ENCODE peak calls at places on chromosomes 11 and 22, in six cellular contexts. S is left ventricle myocardium inferior, T is osteocyte, R is endothelial cell, U is fibroblast of the aortic adventitia, Q is AG09319. P is an unnamed sample.

GRCh38 chr11:61955031-61955415 is 4.9 kb downstream of the BEST1 start:
- DNase-seq in T (peak; percentile 83), R (peak; percentile 38), U (peak; percentile 86), S (peak; percentile 70), Q (peak; percentile 66), P (no peak)

GRCh38 chr11:34251640-34251980 is 106.2 kb downstream of the ABTB2 start:
- DNase-seq in R (no peak), U (peak; percentile 72), S (no peak), Q (no peak), T (no peak), P (no peak)

GRCh38 chr11:16365456-16366355 is 9.4 kb upstream of the SOX6 start:
- DNase-seq in Q (no peak), U (no peak), T (no peak), S (no peak), R (no peak), P (no peak)

GRCh38 chr11:102553835-102554282 is 23.3 kb upstream of the MMP7 start:
- DNase-seq in T (no peak), U (no peak), S (no peak), Q (no peak), R (no peak), P (no peak)

GRCh38 chr11:102322560-102322959 is 5.3 kb downstream of the BIRC3 start:
- DNase-seq in U (no peak), S (no peak), T (no peak), Q (no peak), R (no peak), P (no peak)

GRCh38 chr11:1483445-1483961 is 3.1 kb downstream of the MOB2 start:
- DNase-seq in U (no peak), T (no peak), R (no peak), Q (no peak), S (peak; percentile 15), P (no peak)

GRCh38 chr22:25804676-25805075 is 62.7 kb downstream of the MYO18B start:
- DNase-seq in T (no peak), U (no peak), Q (no peak), S (no peak), R (no peak), P (no peak)

GRCh38 chr11:59176330-59176729 is 4.4 kb downstream of the DTX4 start:
- DNase-seq in S (no peak), T (peak; percentile 53), Q (no peak), R (no peak), U (no peak), P (no peak)

GRCh38 chr11:43933608-43934358 is 8.7 kb upstream of the C11orf96 start:
- DNase-seq in Q (no peak), S (no peak), R (no peak), U (peak; percentile 65), T (no peak), P (no peak)

GRCh38 chr22:26648761-26649363 is 8.5 kb upstream of the MIAT start:
- DNase-seq in T (no peak), U (no peak), R (no peak), S (no peak), Q (no peak), P (no peak)

GRCh38 chr11:19560156-19560555 is 152.5 kb upstream of the NAV2 start:
- DNase-seq in Q (no peak), R (no peak), U (no peak), T (peak; percentile 53), S (no peak), P (no peak)

DNA sequence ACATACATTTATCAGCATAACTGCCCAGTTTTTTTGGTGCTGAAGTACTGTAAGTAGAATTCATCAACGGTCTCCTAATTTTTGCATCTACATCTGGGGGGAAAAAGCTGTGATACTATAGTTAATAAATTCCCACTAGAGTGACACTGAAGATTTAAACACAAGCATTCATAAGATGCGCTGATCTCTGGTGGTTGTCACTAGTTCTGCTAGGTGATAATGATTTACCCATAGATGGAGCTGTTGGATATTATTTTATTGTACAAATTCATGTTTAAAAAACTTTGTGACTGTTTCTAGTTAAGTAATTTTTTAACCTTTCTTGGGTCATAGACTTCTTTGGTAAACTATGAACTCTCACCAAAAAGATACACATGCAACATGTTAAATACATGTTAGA is 106.6 kb downstream of the EMSY start:
- DNase-seq in Q (no peak), T (no peak), U (peak; percentile 53), R (no peak), S (no peak), P (no peak)
- TF ChIP-seq CTCF in Q (peak; percentile 36), T (peak; percentile 68), U (peak; percentile 35), R (no peak), S (peak; percentile 57), P (peak; percentile 21)

DNA sequence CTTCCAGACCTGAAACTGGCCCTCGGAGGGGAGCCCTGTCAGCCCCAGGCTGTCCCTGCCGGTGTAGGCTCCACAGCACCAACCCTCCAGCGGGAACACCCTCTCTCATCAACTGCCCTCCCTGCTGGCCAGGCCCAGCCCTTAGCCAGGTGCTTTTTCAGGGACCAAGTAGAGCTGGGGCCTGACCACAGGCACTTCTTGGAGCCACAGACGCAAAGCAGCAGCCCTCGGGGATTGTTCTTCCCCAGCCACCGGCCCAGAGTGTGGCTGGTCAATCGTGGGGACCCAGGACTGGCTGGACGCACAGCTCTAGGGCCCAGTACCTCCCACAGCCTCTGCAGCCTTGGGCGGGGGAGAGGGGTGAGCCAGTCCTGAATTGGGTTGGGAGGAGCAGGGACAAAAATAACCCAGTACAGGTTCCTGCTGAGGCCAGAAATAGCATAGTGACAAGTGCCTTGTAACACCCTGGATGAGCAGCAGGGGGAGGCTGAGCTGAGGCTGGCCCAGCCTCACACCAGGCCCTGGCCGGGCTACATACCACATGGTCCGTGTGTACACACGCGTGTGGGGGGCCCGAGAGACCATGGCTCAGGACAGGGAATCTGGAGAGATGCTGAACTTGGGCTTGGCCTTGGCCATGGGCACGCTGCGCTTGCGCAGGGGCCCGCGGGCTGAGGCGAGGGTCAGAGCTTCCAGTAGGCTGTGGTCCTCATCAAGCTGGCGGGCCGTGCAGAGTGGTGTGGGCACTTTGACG is 2.0 kb downstream of the KCNJ11 start:
- DNase-seq in Q (no peak), T (no peak), U (peak; percentile 46), R (peak; percentile 76), S (peak; percentile 65), P (no peak)
- TF ChIP-seq CTCF in Q (peak; percentile 45), T (peak; percentile 54), U (peak; percentile 76), R (peak; percentile 75), S (peak; percentile 76), P (peak; percentile 76)

GRCh38 chr11:111297696-111298095 is 650 bp upstream of the POU2AF3 start:
- DNase-seq in U (no peak), T (no peak), R (no peak), Q (no peak), S (no peak), P (no peak)

GRCh38 chr11:111298466-111299110 is at the start of gene POU2AF3:
- DNase-seq in R (no peak), S (no peak), Q (no peak), T (no peak), U (no peak), P (no peak)

GRCh38 chr11:111301004-111301839 is 2.9 kb downstream of the POU2AF3 start:
- DNase-seq in Q (no peak), S (no peak), R (no peak), T (no peak), U (no peak), P (no peak)

GRCh38 chr11:111300569-111300968 is 2.2 kb downstream of the POU2AF3 start:
- DNase-seq in R (no peak), S (no peak), U (no peak), Q (no peak), T (no peak), P (no peak)

DNA sequence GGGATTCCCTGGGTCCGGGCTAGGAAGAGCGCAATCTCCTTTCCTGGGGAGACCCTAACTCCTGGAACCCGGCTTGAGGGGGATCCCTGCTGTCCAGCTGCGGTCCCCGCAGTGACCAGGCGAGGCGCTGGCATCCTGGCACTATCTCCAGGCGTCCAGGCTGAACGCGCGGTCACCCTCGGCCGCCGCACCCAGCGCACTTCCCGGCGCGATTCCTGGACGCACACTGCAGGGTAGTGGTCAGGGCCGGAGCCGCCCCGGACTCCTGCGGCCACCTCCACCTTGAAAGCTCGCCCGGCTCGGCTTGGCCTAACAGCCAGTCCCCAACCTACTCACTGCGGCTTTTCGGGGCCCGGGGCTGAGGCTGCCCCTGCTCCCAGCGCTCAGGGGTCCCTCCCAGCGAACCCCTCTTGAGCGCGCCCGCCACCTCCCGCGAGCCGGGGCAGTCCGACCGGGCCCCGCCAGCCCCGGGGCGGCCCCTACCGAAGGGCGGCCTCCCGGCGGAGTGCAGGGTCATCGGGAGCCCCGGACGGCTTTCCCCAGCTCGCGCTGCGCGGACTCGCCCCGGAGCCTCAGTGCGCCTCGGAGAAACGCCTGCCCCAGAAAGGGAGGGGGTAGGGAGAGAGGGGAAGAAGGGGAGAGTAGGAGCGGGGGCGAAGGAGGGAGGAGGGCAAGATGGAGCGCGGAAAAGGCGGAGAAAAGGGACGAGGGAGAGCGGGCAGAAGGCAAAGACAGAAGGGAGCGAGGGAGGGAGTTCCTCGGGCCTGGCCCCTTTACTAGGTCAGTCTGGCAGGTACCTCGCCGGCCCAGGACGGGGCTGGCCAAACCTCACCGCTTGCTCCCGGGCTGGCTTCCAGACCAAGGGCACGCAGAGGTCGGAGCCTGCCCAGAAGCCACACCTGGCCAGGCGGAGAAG is 1.0 kb downstream of the POU2AF3 start:
- DNase-seq in T (no peak), R (peak; percentile 75), U (peak; percentile 47), S (peak; percentile 59), Q (no peak), P (no peak)
- TF ChIP-seq CTCF in T (peak; percentile 64), R (peak; percentile 57), U (peak; percentile 70), S (peak; percentile 68), Q (peak; percentile 63), P (peak; percentile 49)

DNA sequence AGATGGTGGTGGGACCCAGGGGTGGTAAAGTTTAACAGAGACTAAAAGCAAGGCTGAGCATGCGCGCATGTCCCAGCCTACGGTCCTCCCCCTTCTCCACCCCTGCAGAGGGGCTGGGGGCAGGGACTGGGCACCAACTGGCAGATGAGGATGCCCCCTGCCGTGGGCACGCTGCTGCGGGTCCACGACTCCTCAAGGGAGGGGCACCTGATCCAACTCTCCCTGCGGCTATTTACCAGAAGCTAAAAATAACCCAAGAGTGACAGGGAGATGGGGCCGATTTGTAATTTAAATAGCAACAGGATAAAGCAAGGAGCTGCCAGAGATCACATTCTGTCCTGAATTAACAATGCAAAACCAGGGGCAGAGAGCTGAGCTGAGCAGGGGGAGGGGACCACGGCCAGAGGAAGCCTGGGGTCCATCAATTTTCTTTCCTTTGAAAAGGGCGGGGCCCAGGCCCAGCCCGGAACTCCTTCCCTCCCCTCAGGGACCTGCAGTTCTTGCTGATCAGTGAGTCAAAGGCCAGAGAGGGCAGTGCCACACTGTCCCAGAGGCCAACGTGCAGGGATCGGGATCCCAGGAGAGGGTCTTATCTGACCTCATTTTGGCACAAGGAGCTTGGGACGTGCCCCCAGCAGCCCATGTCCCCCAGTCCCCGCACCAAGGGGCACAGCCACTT is 8.1 kb upstream of the DGKZ start:
- DNase-seq in T (peak; percentile 92), U (no peak), Q (no peak), R (no peak), S (peak; percentile 61), P (no peak)
- TF ChIP-seq CTCF in T (peak; percentile 19), U (no peak), Q (no peak), R (no peak), S (no peak), P (no peak)

DNA sequence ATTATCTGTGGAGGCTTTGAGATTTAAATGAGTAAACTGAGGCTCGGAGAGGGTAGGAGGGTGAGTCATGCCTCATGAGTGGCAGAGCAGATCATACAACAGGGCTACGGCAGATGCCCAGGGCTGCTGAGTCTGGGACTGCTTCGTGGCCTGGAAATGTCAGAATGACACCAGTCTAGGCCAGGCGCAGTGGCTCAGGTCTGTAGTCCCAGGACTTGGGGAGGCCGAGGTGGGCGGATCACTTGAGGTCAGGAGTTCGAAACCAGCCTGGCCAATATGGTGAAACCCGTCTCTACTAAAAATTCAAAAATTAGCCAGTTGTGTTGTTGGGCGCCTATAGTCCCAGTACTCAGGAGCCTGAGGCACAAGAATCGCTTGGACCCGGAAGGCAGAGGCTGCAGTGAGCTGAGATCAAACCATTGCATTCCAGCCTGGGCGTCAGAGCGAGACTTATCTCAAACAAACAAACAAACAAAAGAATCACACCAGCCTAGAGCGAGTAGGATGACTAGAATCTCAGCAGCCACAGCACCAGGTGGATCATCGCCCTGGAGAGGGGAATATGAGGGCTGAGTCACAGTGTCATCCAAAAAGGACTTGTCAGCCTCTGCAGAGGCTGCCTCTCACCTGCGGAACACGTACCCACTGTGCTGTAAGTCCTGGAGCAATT is 48.6 kb upstream of the ADA2 start:
- DNase-seq in T (no peak), R (no peak), Q (no peak), S (no peak), U (no peak), P (no peak)
- TF ChIP-seq CTCF in T (no peak), R (no peak), Q (no peak), S (no peak), U (no peak), P (no peak)

P was measured in AG04449.